ENCODE peak calls at places on chromosome 17, in nine cellular contexts. J is uterus, N is AG04450, V is tibial nerve, Z is right lobe of liver, X is substantia nigra, G is GM23248, F is body of pancreas, B is cardiac muscle cell. H is an unnamed sample.

GRCh38 chr17:67490471-67490870 is 113.4 kb downstream of the PITPNC1 start:
- DNase-seq in J (no peak), N (no peak), V (no peak), Z (no peak), X (no peak), G (no peak), F (no peak), B (no peak), H (no peak)

GRCh38 chr17:40317345-40317873 is 8.4 kb downstream of the RARA start:
- DNase-seq in J (peak), N (no peak), V (no peak), Z (peak), X (no peak), G (peak), F (peak), B (peak), H (peak)

GRCh38 chr17:44360826-44361225 is 2.8 kb downstream of the FAM171A2 start:
- DNase-seq in J (peak), N (peak), V (no peak), Z (no peak), X (no peak), G (peak), F (no peak), B (peak), H (no peak)

GRCh38 chr17:1460233-1460632 is 4.2 kb upstream of the CRK start:
- DNase-seq in J (peak), N (no peak), V (no peak), Z (peak), X (no peak), G (peak), F (peak), B (no peak), H (no peak)

GRCh38 chr17:58536541-58536940 is 22.1 kb upstream of the MTMR4 start:
- DNase-seq in J (no peak), N (no peak), V (no peak), Z (no peak), X (no peak), G (no peak), F (no peak), B (no peak), H (no peak)

GRCh38 chr17:60535382-60536279 is 9.6 kb upstream of the APPBP2 start:
- DNase-seq in J (no peak), N (peak), V (no peak), Z (no peak), X (no peak), G (peak), F (no peak), B (no peak), H (no peak)

GRCh38 chr17:1469231-1469852 is 13.3 kb upstream of the CRK start:
- DNase-seq in J (no peak), N (no peak), V (no peak), Z (no peak), X (no peak), G (no peak), F (no peak), B (peak), H (no peak)

GRCh38 chr17:17781591-17782424 is 55.0 kb downstream of the SREBF1 start:
- DNase-seq in J (peak), N (no peak), V (peak), Z (peak), X (peak), G (peak), F (peak), B (peak), H (no peak)

GRCh38 chr17:44354582-44355309 is 8.9 kb downstream of the FAM171A2 start:
- DNase-seq in J (peak), N (no peak), V (no peak), Z (no peak), X (no peak), G (peak), F (peak), B (peak), H (peak)

GRCh38 chr17:71633391-71633849 is 487.4 kb upstream of the SOX9 start:
- DNase-seq in J (no peak), N (peak), V (no peak), Z (no peak), X (no peak), G (peak), F (no peak), B (no peak), H (no peak)

GRCh38 chr17:78781339-78782304 is at the start of gene CYTH1:
- DNase-seq in J (peak), N (no peak), V (no peak), Z (peak), X (peak), G (peak), F (peak), B (peak), H (no peak)

GRCh38 chr17:32385121-32385520 is 35.2 kb downstream of the ZNF207 start:
- DNase-seq in J (no peak), N (no peak), V (no peak), Z (no peak), X (no peak), G (no peak), F (no peak), B (no peak), H (no peak)

GRCh38 chr17:72822358-72823023 is 270.0 kb downstream of the SLC39A11 start:
- DNase-seq in J (no peak), N (no peak), V (no peak), Z (no peak), X (no peak), G (no peak), F (no peak), B (no peak), H (no peak)

GRCh38 chr17:17840751-17841591 is 4.2 kb upstream of the SREBF1 start:
- DNase-seq in J (no peak), N (no peak), V (peak), Z (no peak), X (peak), G (peak), F (no peak), B (no peak), H (no peak)

GRCh38 chr17:68600881-68601564 is at the start of gene FAM20A:
- DNase-seq in J (peak), N (no peak), V (no peak), Z (peak), X (no peak), G (peak), F (peak), B (peak), H (no peak)

GRCh38 chr17:22286337-22287041 is 594.2 kb downstream of the KCNJ18 start:
- DNase-seq in J (no peak), N (no peak), V (no peak), Z (no peak), X (no peak), G (no peak), F (no peak), B (no peak), H (no peak)

GRCh38 chr17:72136692-72137550 is 16.1 kb downstream of the SOX9 start:
- DNase-seq in J (no peak), N (no peak), V (no peak), Z (no peak), X (no peak), G (peak), F (no peak), B (no peak), H (no peak)

GRCh38 chr17:73334771-73335513 is 23.1 kb upstream of the CDC42EP4 start:
- DNase-seq in J (no peak), N (no peak), V (no peak), Z (no peak), X (no peak), G (no peak), F (no peak), B (no peak), H (no peak)

GRCh38 chr17:1398900-1399299 is 1.1 kb downstream of the YWHAE start:
- DNase-seq in J (no peak), N (no peak), V (peak), Z (no peak), X (no peak), G (peak), F (peak), B (peak), H (no peak)

GRCh38 chr17:681738-682137 is 32.9 kb downstream of the VPS53 start:
- DNase-seq in J (no peak), N (no peak), V (no peak), Z (no peak), X (no peak), G (peak), F (no peak), B (no peak), H (no peak)

GRCh38 chr17:42683407-42684031 is 1.2 kb downstream of the CNTNAP1 start:
- DNase-seq in J (peak), N (no peak), V (no peak), Z (no peak), X (no peak), G (no peak), F (peak), B (no peak), H (no peak)

GRCh38 chr17:75271955-75272847 is 1.2 kb upstream of the MIF4GD start:
- DNase-seq in J (peak), N (no peak), V (no peak), Z (no peak), X (no peak), G (peak), F (peak), B (no peak), H (no peak)

DNA sequence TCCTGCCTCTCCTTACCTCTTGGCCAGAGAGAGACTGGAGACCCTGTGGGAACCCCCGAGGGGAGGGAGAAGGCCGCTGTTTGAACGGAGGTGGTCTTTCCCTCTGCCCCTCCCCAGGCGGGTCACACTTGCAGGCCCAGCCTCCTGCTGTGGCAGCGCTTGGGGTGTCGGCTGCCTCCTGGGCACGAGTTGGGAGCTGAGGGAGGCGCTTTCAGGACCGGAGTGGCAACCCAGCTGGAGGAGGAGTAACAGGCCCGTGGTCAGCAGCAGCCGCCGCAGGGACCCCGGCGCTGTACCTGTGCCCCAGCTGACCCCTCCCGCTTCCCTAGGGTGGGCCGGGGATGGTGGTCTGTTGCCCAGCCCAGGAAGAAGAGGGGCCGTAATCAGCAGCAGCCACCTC is 278.3 kb downstream of the SEC14L1 start:
- DNase-seq in J (no peak), N (no peak), V (no peak), Z (no peak), X (no peak), G (no peak), F (no peak), B (no peak), H (no peak)
- H3K27ac ChIP-seq in J (peak), N (peak), V (no peak), Z (no peak), X (no peak), G (no peak), F (no peak), B (peak), H (no peak)

DNA sequence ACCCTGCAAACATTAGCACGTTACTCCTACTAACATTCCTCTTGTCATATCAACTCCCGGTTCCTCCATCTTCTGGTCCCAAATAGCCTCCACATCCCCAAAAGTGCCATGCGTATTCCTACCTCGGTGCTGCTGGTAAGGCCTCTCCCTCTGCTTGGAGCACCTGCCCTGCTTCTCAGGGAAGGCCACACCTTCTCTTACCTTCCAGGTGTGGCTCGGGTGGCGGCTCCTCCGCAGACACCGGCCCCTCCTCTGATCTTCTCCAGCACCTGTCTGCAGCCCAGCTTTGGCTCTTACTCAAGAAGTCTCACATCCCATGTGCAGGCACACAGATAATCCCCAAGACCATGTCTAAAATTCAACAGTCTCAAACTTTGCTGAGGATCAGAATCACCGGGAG is 92.3 kb downstream of the GAS7 start:
- DNase-seq in J (no peak), N (no peak), V (no peak), Z (no peak), X (no peak), G (no peak), F (no peak), B (no peak), H (no peak)
- H3K27ac ChIP-seq in J (peak), N (peak), V (no peak), Z (no peak), X (no peak), G (peak), F (no peak), B (peak), H (no peak)

GRCh38 chr17:29621751-29622194 is 939 bp downstream of the CORO6 start:
- DNase-seq in J (no peak), N (no peak), V (no peak), Z (no peak), X (no peak), G (no peak), F (no peak), B (no peak), H (no peak)

GRCh38 chr17:29623283-29623647 is 553 bp upstream of the CORO6 start:
- DNase-seq in J (no peak), N (no peak), V (no peak), Z (no peak), X (no peak), G (no peak), F (no peak), B (no peak), H (no peak)

GRCh38 chr17:29624586-29624985 is 1.9 kb upstream of the CORO6 start:
- DNase-seq in J (no peak), N (no peak), V (no peak), Z (no peak), X (no peak), G (no peak), F (no peak), B (no peak), H (no peak)

GRCh38 chr17:29620779-29621500 is 1.8 kb downstream of the CORO6 start:
- DNase-seq in J (no peak), N (no peak), V (no peak), Z (no peak), X (no peak), G (no peak), F (no peak), B (no peak), H (no peak)

GRCh38 chr17:29622337-29623282 is at the start of gene CORO6:
- DNase-seq in J (peak), N (no peak), V (peak), Z (peak), X (peak), G (peak), F (peak), B (peak), H (peak)
- H3K27ac ChIP-seq in J (peak), N (peak), V (peak), Z (no peak), X (peak), G (no peak), F (no peak), B (peak), H (no peak)

GRCh38 chr17:10447035-10447931 is 22.1 kb downstream of the MYH4 start:
- DNase-seq in J (no peak), N (no peak), V (no peak), Z (no peak), X (no peak), G (no peak), F (no peak), B (no peak), H (no peak)
- H3K27ac ChIP-seq in J (no peak), N (no peak), V (no peak), Z (no peak), X (no peak), G (no peak), F (no peak), B (no peak), H (no peak)

DNA sequence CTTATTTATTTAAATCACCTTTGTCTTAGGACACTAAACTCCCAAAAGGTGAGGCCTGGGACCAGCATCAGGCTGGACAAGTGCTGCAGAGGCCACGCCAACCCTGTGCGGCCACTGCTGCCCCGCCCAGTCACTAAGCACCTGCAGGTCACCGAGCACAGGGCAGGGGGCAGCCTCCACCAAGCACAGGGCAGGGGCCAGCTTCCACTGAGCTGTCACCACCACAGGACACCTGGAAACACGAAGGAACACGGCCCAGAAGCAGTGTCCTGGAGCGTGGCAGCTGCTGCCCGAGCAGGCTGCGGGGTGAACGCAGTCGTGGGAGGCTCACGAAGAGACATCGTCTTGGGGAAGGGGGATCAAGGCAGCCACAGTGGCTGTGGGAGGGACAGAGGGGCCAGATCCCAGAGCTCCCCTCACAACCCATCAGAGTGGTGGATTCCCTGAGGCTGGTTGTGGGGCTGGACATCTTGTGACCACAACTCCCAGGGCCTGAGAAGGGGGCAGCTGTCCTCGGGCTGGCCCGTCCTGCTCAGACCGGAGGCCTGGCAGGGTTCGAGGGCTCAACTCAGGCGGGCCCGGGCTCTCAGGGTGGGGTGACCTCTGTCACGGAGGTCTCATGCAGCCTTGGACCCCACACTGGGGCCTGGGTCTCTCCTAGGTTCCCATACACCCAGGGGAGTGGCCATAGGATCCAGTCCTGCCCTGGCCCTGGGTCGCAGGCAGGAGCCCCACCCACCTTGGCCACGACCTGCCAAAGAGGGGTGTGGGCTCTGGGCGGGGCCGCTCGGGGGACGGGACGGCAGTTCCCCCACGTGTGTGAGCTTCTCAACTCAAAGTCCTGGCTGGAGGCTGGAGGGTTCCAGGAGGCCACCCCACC is 18.7 kb downstream of the RAB40B start:
- DNase-seq in J (no peak), N (no peak), V (no peak), Z (peak), X (no peak), G (no peak), F (no peak), B (no peak), H (no peak)
- H3K27ac ChIP-seq in J (no peak), N (no peak), V (no peak), Z (no peak), X (peak), G (no peak), F (no peak), B (no peak), H (no peak)

GRCh38 chr17:38735161-38735997 is 5.2 kb downstream of the CISD3 start:
- DNase-seq in J (peak), N (no peak), V (peak), Z (peak), X (peak), G (peak), F (peak), B (peak), H (peak)
- H3K27ac ChIP-seq in J (no peak), N (no peak), V (peak), Z (no peak), X (no peak), G (no peak), F (peak), B (no peak), H (no peak)

DNA sequence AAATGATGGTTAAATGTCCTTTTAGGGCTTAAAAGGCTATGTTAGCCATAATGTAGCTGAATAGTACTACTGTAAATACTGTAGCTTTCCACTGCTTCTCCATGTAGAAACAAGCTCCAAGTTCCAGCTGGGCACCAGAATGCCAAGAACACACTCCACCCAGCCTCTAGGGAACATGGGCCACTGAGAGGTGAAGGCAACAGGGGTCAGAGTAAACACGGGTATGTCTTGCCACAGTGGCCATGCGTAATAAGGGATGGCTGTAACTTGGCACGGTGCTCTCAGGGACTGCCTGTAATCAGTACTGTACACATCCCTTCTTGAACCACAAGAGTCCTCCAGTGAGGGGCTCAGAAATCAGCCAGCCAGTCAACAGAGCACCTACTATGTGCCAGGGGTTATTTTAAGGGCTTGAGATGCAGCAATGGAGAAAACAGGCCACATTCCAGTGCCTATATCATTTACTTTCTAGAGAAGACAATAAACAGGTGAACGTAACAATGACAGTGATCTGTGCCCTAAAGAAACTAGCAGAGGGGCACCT is 10.8 kb downstream of the LRRC59 start:
- DNase-seq in J (no peak), N (no peak), V (no peak), Z (no peak), X (no peak), G (no peak), F (no peak), B (no peak), H (no peak)
- H3K27ac ChIP-seq in J (no peak), N (no peak), V (no peak), Z (no peak), X (no peak), G (no peak), F (no peak), B (no peak), H (no peak)

DNA sequence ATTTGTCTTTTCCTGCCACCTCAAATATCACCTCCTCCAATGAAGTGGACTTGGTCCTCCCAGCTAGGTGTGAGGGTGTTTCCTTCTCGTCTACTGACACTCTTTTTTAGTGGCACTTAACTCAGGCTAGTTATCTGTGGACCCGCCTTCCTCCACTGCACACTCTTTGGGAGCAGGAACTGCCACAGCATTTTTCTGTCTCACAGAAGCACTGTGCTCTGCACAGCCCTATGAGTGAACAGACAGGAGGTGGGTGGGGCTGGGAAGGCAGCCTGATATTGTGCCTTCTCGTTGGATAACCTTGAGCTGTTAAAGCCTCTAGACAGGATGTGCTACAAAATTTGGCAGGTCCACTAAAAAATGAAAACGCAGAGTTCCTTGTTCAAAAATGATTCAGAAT is 31.9 kb upstream of the HOXB13 start:
- DNase-seq in J (no peak), N (no peak), V (no peak), Z (no peak), X (no peak), G (no peak), F (no peak), B (no peak), H (no peak)
- H3K27ac ChIP-seq in J (no peak), N (no peak), V (no peak), Z (no peak), X (no peak), G (no peak), F (no peak), B (no peak), H (no peak)